ENCODE peak calls at places on chromosomes 5 and 9, in six cellular contexts. E is mammary epithelial cell, Q is GM06990, M is lower lobe of right lung, N is dorsolateral prefrontal cortex, V is fibroblast of lung. L is an unnamed sample.

GRCh38 chr9:122333169-122333808 is 37.5 kb upstream of the PTGS1 start:
- DNase-seq in E (no peak), Q (no peak), M (no peak), N (no peak), V (no peak), L (no peak)

GRCh38 chr9:97045300-97045699 is 6.4 kb upstream of the CTSV start:
- DNase-seq in E (no peak), Q (no peak), M (no peak), N (no peak), V (no peak), L (no peak)

GRCh38 chr5:65803699-65804426 is 81.9 kb downstream of the NLN start:
- DNase-seq in E (no peak), Q (no peak), M (no peak), N (no peak), V (no peak), L (no peak)

GRCh38 chr9:82105729-82106128 is 117.2 kb downstream of the SPATA31D1 start:
- DNase-seq in E (no peak), Q (no peak), M (no peak), N (no peak), V (no peak), L (no peak)

GRCh38 chr5:1785984-1786383 is 13.7 kb downstream of the MRPL36 start:
- DNase-seq in E (no peak), Q (no peak), M (peak; percentile 25), N (no peak), V (no peak), L (no peak)

GRCh38 chr9:99266136-99267023 is 44.3 kb downstream of the SEC61B start:
- DNase-seq in E (peak; percentile 44), Q (peak; percentile 75), M (peak; percentile 78), N (peak; percentile 74), V (peak; percentile 74), L (peak; percentile 82)

GRCh38 chr5:64458948-64459347 is 46.9 kb upstream of the RGS7BP start:
- DNase-seq in E (no peak), Q (no peak), M (no peak), N (no peak), V (no peak), L (no peak)

GRCh38 chr5:159825551-159826051 is 90.7 kb upstream of the ADRA1B start:
- DNase-seq in E (peak; percentile 59), Q (peak; percentile 16), M (peak; percentile 85), N (no peak), V (peak; percentile 40), L (no peak)

GRCh38 chr5:171863928-171864327 is 78.3 kb downstream of the SMIM23 start:
- DNase-seq in E (peak; percentile 81), Q (no peak), M (no peak), N (no peak), V (peak; percentile 41), L (no peak)

GRCh38 chr9:21153688-21154608 is 12.3 kb upstream of the IFNW1 start:
- DNase-seq in E (peak; percentile 35), Q (no peak), M (peak; percentile 38), N (no peak), V (peak; percentile 15), L (peak; percentile 15)

GRCh38 chr5:150946351-150946905 is 41.6 kb upstream of the ZNF300 start:
- DNase-seq in E (no peak), Q (no peak), M (peak; percentile 67), N (peak; percentile 64), V (peak; percentile 97), L (no peak)

DNA sequence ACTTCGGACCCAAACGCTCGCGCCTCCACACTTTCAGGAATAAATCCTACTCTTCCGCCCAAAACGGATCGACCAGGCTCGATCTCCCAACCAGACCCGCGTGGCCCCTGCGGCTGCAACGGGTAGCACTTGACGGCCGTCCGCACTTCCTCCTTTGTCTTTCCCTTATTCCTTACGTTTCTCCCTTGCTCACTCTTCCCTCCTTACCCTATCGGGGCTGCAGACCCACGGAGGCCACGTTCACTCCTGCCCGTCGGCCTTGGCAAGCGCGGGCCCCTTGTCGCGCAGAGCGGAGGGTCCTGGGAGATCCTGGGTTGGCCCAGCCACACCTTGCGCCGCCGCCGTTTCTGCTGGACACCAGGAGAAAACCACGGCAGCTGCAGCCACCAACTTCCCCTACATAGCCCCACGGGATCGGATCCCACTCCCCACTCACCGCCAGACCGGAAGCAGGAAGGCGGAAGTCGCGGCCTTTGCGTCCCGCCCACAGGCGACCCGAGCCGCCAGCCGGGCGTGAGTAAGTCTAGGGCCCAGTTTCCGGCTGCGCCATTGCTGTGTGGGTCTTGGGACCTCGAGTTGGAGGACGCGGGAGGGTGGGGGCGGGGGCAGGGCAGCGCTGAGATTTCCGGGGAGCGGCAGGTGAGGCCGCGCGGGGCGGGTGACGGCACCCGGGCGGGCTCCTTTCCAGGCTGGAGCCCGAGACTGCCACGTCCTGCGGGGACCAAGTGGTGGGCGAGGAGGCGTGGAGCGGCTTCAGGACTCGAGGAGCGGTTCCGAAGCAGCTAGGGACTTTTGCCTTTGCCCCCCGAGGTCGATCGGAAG is at the start of gene SMIM15:
- DNase-seq in E (peak; percentile 86), Q (peak; percentile 92), M (peak; percentile 96), N (peak; percentile 71), V (peak; percentile 88), L (peak; percentile 84)
- TF ChIP-seq CTCF in E (peak; percentile 0), Q (no peak), M (no peak), N (no peak), V (no peak), L (no peak)

GRCh38 chr5:60687927-60688720 is 11.8 kb downstream of the DEPDC1B start:
- DNase-seq in E (peak; percentile 52), Q (no peak), M (no peak), N (no peak), V (peak; percentile 57), L (no peak)
- TF ChIP-seq CTCF in E (peak; percentile 62), Q (peak; percentile 57), M (no peak), N (peak; percentile 11), V (peak; percentile 40), L (peak; percentile 39)

GRCh38 chr9:110842169-110842568 is 173.6 kb downstream of the MUSK start:
- DNase-seq in E (no peak), Q (no peak), M (no peak), N (no peak), V (no peak), L (no peak)
- TF ChIP-seq CTCF in E (no peak), Q (no peak), M (no peak), N (no peak), V (no peak), L (no peak)

DNA sequence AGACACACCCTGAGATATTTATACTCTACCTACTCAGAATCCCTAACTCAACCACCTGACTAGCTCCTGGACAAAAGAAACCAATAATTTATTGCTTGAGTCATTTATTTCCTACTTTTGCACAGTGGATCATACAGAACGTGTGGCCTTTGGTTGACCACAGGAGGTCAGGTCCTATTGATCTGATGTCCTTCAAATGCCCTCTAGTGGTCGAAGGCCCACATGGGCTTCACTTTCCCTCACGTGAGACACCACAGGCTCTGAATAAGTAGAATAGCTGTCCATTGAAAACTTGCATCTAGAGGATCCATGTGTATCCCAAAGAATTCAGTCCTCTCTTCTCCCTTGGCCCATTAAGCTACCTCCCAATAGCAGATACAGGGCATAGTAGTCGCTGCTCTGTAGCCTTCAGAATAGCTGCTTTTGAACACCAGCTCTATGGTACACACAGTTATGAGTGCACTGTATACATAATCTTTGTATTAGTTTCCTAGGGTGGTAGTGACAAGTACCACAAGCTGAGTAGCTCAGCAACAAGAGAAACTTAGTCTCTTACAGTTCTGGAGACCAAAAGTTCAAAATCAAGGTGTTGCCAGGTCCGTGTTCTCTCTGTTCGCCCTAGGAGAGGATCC is 177.6 kb upstream of the SMARCA2 start:
- DNase-seq in E (peak; percentile 6), Q (peak; percentile 8), M (no peak), N (no peak), V (peak; percentile 18), L (peak; percentile 58)
- TF ChIP-seq CTCF in E (peak; percentile 26), Q (peak; percentile 83), M (peak; percentile 52), N (peak; percentile 42), V (no peak), L (peak; percentile 54)

DNA sequence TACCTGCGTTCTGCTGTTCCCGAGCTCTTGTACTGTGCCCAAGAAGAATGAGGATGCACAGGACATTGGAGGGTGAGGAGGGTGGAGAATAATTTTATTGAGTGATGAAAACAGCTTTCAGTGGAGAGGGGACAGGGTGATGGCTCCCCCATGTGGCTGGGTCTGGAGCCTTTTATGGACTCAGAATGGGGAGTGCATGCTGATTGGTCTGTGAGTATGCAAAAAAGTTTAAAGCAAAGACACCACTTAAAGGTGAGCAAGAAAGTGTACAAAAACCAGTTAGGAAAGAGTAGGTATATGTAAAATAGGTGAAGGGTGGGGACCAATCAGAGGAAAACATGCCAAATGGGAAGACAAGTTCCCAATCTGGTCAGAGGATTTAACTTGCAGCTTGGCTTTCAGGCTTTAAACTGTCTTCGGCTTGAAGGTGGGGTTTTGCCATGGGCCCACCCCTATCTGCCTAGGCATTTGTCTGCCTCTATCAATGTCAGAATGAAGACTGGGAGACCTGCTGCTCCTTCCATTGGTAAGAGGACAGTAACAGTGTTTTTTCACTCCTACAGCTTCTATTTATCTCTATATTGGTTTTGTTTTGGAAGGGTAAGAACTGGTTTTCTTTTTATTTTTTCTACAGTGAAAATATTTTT is 118.0 kb upstream of the RAI14 start:
- DNase-seq in E (peak; percentile 45), Q (no peak), M (no peak), N (peak; percentile 24), V (no peak), L (no peak)
- TF ChIP-seq CTCF in E (peak; percentile 61), Q (peak; percentile 57), M (peak; percentile 49), N (peak; percentile 28), V (peak; percentile 50), L (peak; percentile 32)

GRCh38 chr5:37631939-37632338 is 207.9 kb downstream of the GDNF start:
- DNase-seq in E (peak; percentile 0), Q (no peak), M (no peak), N (no peak), V (no peak), L (no peak)
- TF ChIP-seq CTCF in E (no peak), Q (no peak), M (no peak), N (no peak), V (no peak), L (no peak)

L was measured in endothelial cell.